ENCODE peak calls at places on chromosomes 2 and 18, in six cellular contexts. One of them, this sample, is unnamed.

GRCh38 chr2:143615617-143616016 is 486.4 kb downstream of the ARHGAP15 start:
- DNase-seq in NCI-H1105: no peak
- DNase-seq in T-helper 2 cell: no peak
- DNase-seq in stimulated activated CD4-positive, alpha-beta T cell treated with anti-CD3 and anti-CD28 coated beads, Interleukin-1b, Interleukin-23, amount 100 ng/mL, for 1 hour: no peak
- DNase-seq in GM23248: no peak
- DNase-seq in mesenteric fat pad: no peak
- DNase-seq in this sample: no peak

GRCh38 chr2:27461118-27461517 is 18.9 kb downstream of the KRTCAP3 start:
- DNase-seq in NCI-H1105: no peak
- DNase-seq in T-helper 2 cell: no peak
- DNase-seq in stimulated activated CD4-positive, alpha-beta T cell treated with anti-CD3 and anti-CD28 coated beads, Interleukin-1b, Interleukin-23, amount 100 ng/mL, for 1 hour: no peak
- DNase-seq in GM23248: no peak
- DNase-seq in mesenteric fat pad: no peak
- DNase-seq in this sample: no peak

GRCh38 chr2:149033716-149034115 is 4.8 kb upstream of the LYPD6B start:
- DNase-seq in NCI-H1105: peak
- DNase-seq in T-helper 2 cell: no peak
- DNase-seq in stimulated activated CD4-positive, alpha-beta T cell treated with anti-CD3 and anti-CD28 coated beads, Interleukin-1b, Interleukin-23, amount 100 ng/mL, for 1 hour: no peak
- DNase-seq in GM23248: no peak
- DNase-seq in mesenteric fat pad: no peak
- DNase-seq in this sample: no peak

GRCh38 chr18:12079504-12080237 is 14.0 kb upstream of the ANKRD62 start:
- DNase-seq in NCI-H1105: no peak
- DNase-seq in T-helper 2 cell: no peak
- DNase-seq in stimulated activated CD4-positive, alpha-beta T cell treated with anti-CD3 and anti-CD28 coated beads, Interleukin-1b, Interleukin-23, amount 100 ng/mL, for 1 hour: no peak
- DNase-seq in GM23248: peak
- DNase-seq in mesenteric fat pad: no peak
- DNase-seq in this sample: no peak

GRCh38 chr18:56139792-56140254 is 498.6 kb downstream of the TXNL1 start:
- DNase-seq in NCI-H1105: no peak
- DNase-seq in T-helper 2 cell: no peak
- DNase-seq in stimulated activated CD4-positive, alpha-beta T cell treated with anti-CD3 and anti-CD28 coated beads, Interleukin-1b, Interleukin-23, amount 100 ng/mL, for 1 hour: no peak
- DNase-seq in GM23248: peak
- DNase-seq in mesenteric fat pad: no peak
- DNase-seq in this sample: no peak

GRCh38 chr2:141641462-141641861 is 489.4 kb downstream of the LRP1B start:
- DNase-seq in NCI-H1105: no peak
- DNase-seq in T-helper 2 cell: no peak
- DNase-seq in stimulated activated CD4-positive, alpha-beta T cell treated with anti-CD3 and anti-CD28 coated beads, Interleukin-1b, Interleukin-23, amount 100 ng/mL, for 1 hour: no peak
- DNase-seq in GM23248: peak
- DNase-seq in mesenteric fat pad: no peak
- DNase-seq in this sample: no peak

GRCh38 chr2:21047161-21048009 is 3.5 kb upstream of the APOB start:
- DNase-seq in NCI-H1105: no peak
- DNase-seq in T-helper 2 cell: no peak
- DNase-seq in stimulated activated CD4-positive, alpha-beta T cell treated with anti-CD3 and anti-CD28 coated beads, Interleukin-1b, Interleukin-23, amount 100 ng/mL, for 1 hour: no peak
- DNase-seq in GM23248: no peak
- DNase-seq in mesenteric fat pad: no peak
- DNase-seq in this sample: no peak

GRCh38 chr2:11270891-11271290 is 73.5 kb downstream of the ROCK2 start:
- DNase-seq in NCI-H1105: no peak
- DNase-seq in T-helper 2 cell: no peak
- DNase-seq in stimulated activated CD4-positive, alpha-beta T cell treated with anti-CD3 and anti-CD28 coated beads, Interleukin-1b, Interleukin-23, amount 100 ng/mL, for 1 hour: no peak
- DNase-seq in GM23248: peak
- DNase-seq in mesenteric fat pad: no peak
- DNase-seq in this sample: no peak

GRCh38 chr2:66334237-66335054 is 100.5 kb upstream of the MEIS1 start:
- DNase-seq in NCI-H1105: no peak
- DNase-seq in T-helper 2 cell: no peak
- DNase-seq in stimulated activated CD4-positive, alpha-beta T cell treated with anti-CD3 and anti-CD28 coated beads, Interleukin-1b, Interleukin-23, amount 100 ng/mL, for 1 hour: no peak
- DNase-seq in GM23248: peak
- DNase-seq in mesenteric fat pad: no peak
- DNase-seq in this sample: no peak

GRCh38 chr2:32591669-32592463 is 36.0 kb upstream of the TTC27 start:
- DNase-seq in NCI-H1105: no peak
- DNase-seq in T-helper 2 cell: no peak
- DNase-seq in stimulated activated CD4-positive, alpha-beta T cell treated with anti-CD3 and anti-CD28 coated beads, Interleukin-1b, Interleukin-23, amount 100 ng/mL, for 1 hour: no peak
- DNase-seq in GM23248: no peak
- DNase-seq in mesenteric fat pad: no peak
- DNase-seq in this sample: no peak

GRCh38 chr18:69353023-69353422 is 47.7 kb upstream of the DOK6 start:
- DNase-seq in NCI-H1105: no peak
- DNase-seq in T-helper 2 cell: no peak
- DNase-seq in stimulated activated CD4-positive, alpha-beta T cell treated with anti-CD3 and anti-CD28 coated beads, Interleukin-1b, Interleukin-23, amount 100 ng/mL, for 1 hour: no peak
- DNase-seq in GM23248: no peak
- DNase-seq in mesenteric fat pad: no peak
- DNase-seq in this sample: no peak

GRCh38 chr2:148716378-148716777 is 71.8 kb downstream of the EPC2 start:
- DNase-seq in NCI-H1105: no peak
- DNase-seq in T-helper 2 cell: no peak
- DNase-seq in stimulated activated CD4-positive, alpha-beta T cell treated with anti-CD3 and anti-CD28 coated beads, Interleukin-1b, Interleukin-23, amount 100 ng/mL, for 1 hour: no peak
- DNase-seq in GM23248: no peak
- DNase-seq in mesenteric fat pad: no peak
- DNase-seq in this sample: no peak

GRCh38 chr18:23584019-23584970 is 2.0 kb downstream of the NPC1 start:
- DNase-seq in NCI-H1105: no peak
- DNase-seq in T-helper 2 cell: no peak
- DNase-seq in stimulated activated CD4-positive, alpha-beta T cell treated with anti-CD3 and anti-CD28 coated beads, Interleukin-1b, Interleukin-23, amount 100 ng/mL, for 1 hour: no peak
- DNase-seq in GM23248: no peak
- DNase-seq in mesenteric fat pad: no peak
- DNase-seq in this sample: no peak